ENCODE peak calls at places on chromosomes 2 and 18, in eight cellular contexts. One of them, this sample, is unnamed.

GRCh38 chr2:186822323-186822722 is 26.6 kb downstream of the ZSWIM2 start:
- DNase-seq in astrocyte of the spinal cord: no peak
- DNase-seq in mesothelial cell of epicardium: no peak
- DNase-seq in endothelial cell: no peak
- DNase-seq in SK-N-SH: no peak
- DNase-seq in DND-41: no peak
- DNase-seq in lower lobe of right lung: no peak
- DNase-seq in NB4: no peak
- DNase-seq in this sample: no peak

GRCh38 chr2:236675051-236675450 is 105.4 kb downstream of the ACKR3 start:
- DNase-seq in astrocyte of the spinal cord: peak
- DNase-seq in mesothelial cell of epicardium: no peak
- DNase-seq in endothelial cell: no peak
- DNase-seq in SK-N-SH: no peak
- DNase-seq in DND-41: no peak
- DNase-seq in lower lobe of right lung: no peak
- DNase-seq in NB4: no peak
- DNase-seq in this sample: no peak

GRCh38 chr2:133532919-133533318 is 35.3 kb downstream of the NCKAP5 start:
- DNase-seq in astrocyte of the spinal cord: peak
- DNase-seq in mesothelial cell of epicardium: no peak
- DNase-seq in endothelial cell: no peak
- DNase-seq in SK-N-SH: no peak
- DNase-seq in DND-41: no peak
- DNase-seq in lower lobe of right lung: no peak
- DNase-seq in NB4: no peak
- DNase-seq in this sample: no peak

GRCh38 chr2:234881413-234882241 is 70.2 kb upstream of the SH3BP4 start:
- DNase-seq in astrocyte of the spinal cord: peak
- DNase-seq in mesothelial cell of epicardium: peak
- DNase-seq in endothelial cell: peak
- DNase-seq in SK-N-SH: peak
- DNase-seq in DND-41: peak
- DNase-seq in lower lobe of right lung: peak
- DNase-seq in NB4: peak
- DNase-seq in this sample: no peak

GRCh38 chr2:98560256-98560771 is 48.0 kb downstream of the COA5 start:
- DNase-seq in astrocyte of the spinal cord: peak
- DNase-seq in mesothelial cell of epicardium: no peak
- DNase-seq in endothelial cell: no peak
- DNase-seq in SK-N-SH: no peak
- DNase-seq in DND-41: no peak
- DNase-seq in lower lobe of right lung: no peak
- DNase-seq in NB4: peak
- DNase-seq in this sample: peak

GRCh38 chr18:36309436-36310391 is 12.2 kb downstream of the FHOD3 start:
- DNase-seq in astrocyte of the spinal cord: peak
- DNase-seq in mesothelial cell of epicardium: no peak
- DNase-seq in endothelial cell: no peak
- DNase-seq in SK-N-SH: peak
- DNase-seq in DND-41: no peak
- DNase-seq in lower lobe of right lung: no peak
- DNase-seq in NB4: no peak
- DNase-seq in this sample: peak

GRCh38 chr2:8120979-8121825 is 560.7 kb upstream of the ID2 start:
- DNase-seq in astrocyte of the spinal cord: no peak
- DNase-seq in mesothelial cell of epicardium: no peak
- DNase-seq in endothelial cell: no peak
- DNase-seq in SK-N-SH: no peak
- DNase-seq in DND-41: no peak
- DNase-seq in lower lobe of right lung: no peak
- DNase-seq in NB4: no peak
- DNase-seq in this sample: no peak

GRCh38 chr2:105299290-105299689 is 30.2 kb downstream of the TGFBRAP1 start:
- DNase-seq in astrocyte of the spinal cord: no peak
- DNase-seq in mesothelial cell of epicardium: no peak
- DNase-seq in endothelial cell: peak
- DNase-seq in SK-N-SH: no peak
- DNase-seq in DND-41: no peak
- DNase-seq in lower lobe of right lung: no peak
- DNase-seq in NB4: peak
- DNase-seq in this sample: no peak

GRCh38 chr2:143629344-143629743 is 500.1 kb downstream of the ARHGAP15 start:
- DNase-seq in astrocyte of the spinal cord: peak
- DNase-seq in mesothelial cell of epicardium: no peak
- DNase-seq in endothelial cell: no peak
- DNase-seq in SK-N-SH: no peak
- DNase-seq in DND-41: no peak
- DNase-seq in lower lobe of right lung: no peak
- DNase-seq in NB4: peak
- DNase-seq in this sample: no peak

GRCh38 chr2:9310390-9310789 is 103.8 kb downstream of the ASAP2 start:
- DNase-seq in astrocyte of the spinal cord: peak
- DNase-seq in mesothelial cell of epicardium: no peak
- DNase-seq in endothelial cell: no peak
- DNase-seq in SK-N-SH: peak
- DNase-seq in DND-41: no peak
- DNase-seq in lower lobe of right lung: no peak
- DNase-seq in NB4: no peak
- DNase-seq in this sample: peak

GRCh38 chr18:3037423-3037915 is 24.5 kb upstream of the LPIN2 start:
- DNase-seq in astrocyte of the spinal cord: peak
- DNase-seq in mesothelial cell of epicardium: no peak
- DNase-seq in endothelial cell: no peak
- DNase-seq in SK-N-SH: no peak
- DNase-seq in DND-41: no peak
- DNase-seq in lower lobe of right lung: no peak
- DNase-seq in NB4: peak
- DNase-seq in this sample: peak

GRCh38 chr18:13003466-13003896 is 12.3 kb downstream of the CEP192 start:
- DNase-seq in astrocyte of the spinal cord: peak
- DNase-seq in mesothelial cell of epicardium: no peak
- DNase-seq in endothelial cell: peak
- DNase-seq in SK-N-SH: peak
- DNase-seq in DND-41: peak
- DNase-seq in lower lobe of right lung: no peak
- DNase-seq in NB4: peak
- DNase-seq in this sample: peak

GRCh38 chr2:27049422-27050280 is 1.8 kb upstream of the AGBL5 start:
- DNase-seq in astrocyte of the spinal cord: no peak
- DNase-seq in mesothelial cell of epicardium: peak
- DNase-seq in endothelial cell: peak
- DNase-seq in SK-N-SH: peak
- DNase-seq in DND-41: peak
- DNase-seq in lower lobe of right lung: peak
- DNase-seq in NB4: no peak
- DNase-seq in this sample: no peak

GRCh38 chr2:241636182-241636982 is 576 bp downstream of the THAP4 start:
- DNase-seq in astrocyte of the spinal cord: peak
- DNase-seq in mesothelial cell of epicardium: no peak
- DNase-seq in endothelial cell: peak
- DNase-seq in SK-N-SH: peak
- DNase-seq in DND-41: peak
- DNase-seq in lower lobe of right lung: peak
- DNase-seq in NB4: peak
- DNase-seq in this sample: no peak

GRCh38 chr2:23449413-23449812 is 64.4 kb downstream of the KLHL29 start:
- DNase-seq in astrocyte of the spinal cord: no peak
- DNase-seq in mesothelial cell of epicardium: no peak
- DNase-seq in endothelial cell: no peak
- DNase-seq in SK-N-SH: no peak
- DNase-seq in DND-41: no peak
- DNase-seq in lower lobe of right lung: no peak
- DNase-seq in NB4: peak
- DNase-seq in this sample: no peak

GRCh38 chr2:78351208-78351607 is 674.3 kb upstream of the REG3G start:
- DNase-seq in astrocyte of the spinal cord: no peak
- DNase-seq in mesothelial cell of epicardium: no peak
- DNase-seq in endothelial cell: no peak
- DNase-seq in SK-N-SH: peak
- DNase-seq in DND-41: no peak
- DNase-seq in lower lobe of right lung: no peak
- DNase-seq in NB4: peak
- DNase-seq in this sample: no peak
- TF ChIP-seq CTCF in astrocyte of the spinal cord: peak
- TF ChIP-seq CTCF in mesothelial cell of epicardium: no peak
- TF ChIP-seq CTCF in endothelial cell: peak
- TF ChIP-seq CTCF in SK-N-SH: peak
- TF ChIP-seq CTCF in DND-41: no peak
- TF ChIP-seq CTCF in lower lobe of right lung: no peak
- TF ChIP-seq CTCF in NB4: no peak
- TF ChIP-seq CTCF in this sample: no peak

GRCh38 chr18:62807406-62807805 is 92.1 kb downstream of the PHLPP1 start:
- DNase-seq in astrocyte of the spinal cord: no peak
- DNase-seq in mesothelial cell of epicardium: no peak
- DNase-seq in endothelial cell: no peak
- DNase-seq in SK-N-SH: no peak
- DNase-seq in DND-41: no peak
- DNase-seq in lower lobe of right lung: no peak
- DNase-seq in NB4: no peak
- DNase-seq in this sample: no peak

GRCh38 chr18:62797329-62797728 is 82.0 kb downstream of the PHLPP1 start:
- DNase-seq in astrocyte of the spinal cord: no peak
- DNase-seq in mesothelial cell of epicardium: no peak
- DNase-seq in endothelial cell: no peak
- DNase-seq in SK-N-SH: no peak
- DNase-seq in DND-41: no peak
- DNase-seq in lower lobe of right lung: no peak
- DNase-seq in NB4: no peak
- DNase-seq in this sample: no peak

GRCh38 chr18:62808116-62808515 is 92.8 kb downstream of the PHLPP1 start:
- DNase-seq in astrocyte of the spinal cord: no peak
- DNase-seq in mesothelial cell of epicardium: no peak
- DNase-seq in endothelial cell: no peak
- DNase-seq in SK-N-SH: no peak
- DNase-seq in DND-41: no peak
- DNase-seq in lower lobe of right lung: no peak
- DNase-seq in NB4: peak
- DNase-seq in this sample: no peak

GRCh38 chr18:62799977-62800376 is 84.6 kb downstream of the PHLPP1 start:
- DNase-seq in astrocyte of the spinal cord: no peak
- DNase-seq in mesothelial cell of epicardium: no peak
- DNase-seq in endothelial cell: no peak
- DNase-seq in SK-N-SH: no peak
- DNase-seq in DND-41: no peak
- DNase-seq in lower lobe of right lung: no peak
- DNase-seq in NB4: no peak
- DNase-seq in this sample: no peak

DNA sequence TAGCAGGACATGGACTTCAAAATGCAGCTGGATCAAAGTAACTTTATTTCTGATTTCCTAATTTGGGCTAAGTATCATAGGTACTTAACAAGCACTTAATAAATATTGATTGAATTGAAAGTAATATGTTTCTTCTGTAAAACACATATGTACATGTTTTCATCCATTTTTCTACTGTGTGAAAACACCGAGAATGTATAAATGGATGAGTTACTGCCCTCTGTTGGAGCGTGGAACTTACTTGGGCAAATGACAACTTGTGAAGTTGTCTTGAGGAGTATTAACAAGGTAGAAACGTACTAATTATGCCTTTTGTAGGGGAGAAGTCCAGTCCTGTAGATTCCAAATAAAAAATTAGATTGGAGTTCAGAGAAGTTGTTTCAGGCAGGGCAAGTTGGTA is 87.2 kb downstream of the PHLPP1 start:
- DNase-seq in astrocyte of the spinal cord: peak
- DNase-seq in mesothelial cell of epicardium: no peak
- DNase-seq in endothelial cell: no peak
- DNase-seq in SK-N-SH: no peak
- DNase-seq in DND-41: no peak
- DNase-seq in lower lobe of right lung: no peak
- DNase-seq in NB4: no peak
- DNase-seq in this sample: no peak
- TF ChIP-seq CTCF in astrocyte of the spinal cord: peak
- TF ChIP-seq CTCF in mesothelial cell of epicardium: no peak
- TF ChIP-seq CTCF in endothelial cell: no peak
- TF ChIP-seq CTCF in SK-N-SH: peak
- TF ChIP-seq CTCF in DND-41: peak
- TF ChIP-seq CTCF in lower lobe of right lung: no peak
- TF ChIP-seq CTCF in NB4: no peak
- TF ChIP-seq CTCF in this sample: no peak

DNA sequence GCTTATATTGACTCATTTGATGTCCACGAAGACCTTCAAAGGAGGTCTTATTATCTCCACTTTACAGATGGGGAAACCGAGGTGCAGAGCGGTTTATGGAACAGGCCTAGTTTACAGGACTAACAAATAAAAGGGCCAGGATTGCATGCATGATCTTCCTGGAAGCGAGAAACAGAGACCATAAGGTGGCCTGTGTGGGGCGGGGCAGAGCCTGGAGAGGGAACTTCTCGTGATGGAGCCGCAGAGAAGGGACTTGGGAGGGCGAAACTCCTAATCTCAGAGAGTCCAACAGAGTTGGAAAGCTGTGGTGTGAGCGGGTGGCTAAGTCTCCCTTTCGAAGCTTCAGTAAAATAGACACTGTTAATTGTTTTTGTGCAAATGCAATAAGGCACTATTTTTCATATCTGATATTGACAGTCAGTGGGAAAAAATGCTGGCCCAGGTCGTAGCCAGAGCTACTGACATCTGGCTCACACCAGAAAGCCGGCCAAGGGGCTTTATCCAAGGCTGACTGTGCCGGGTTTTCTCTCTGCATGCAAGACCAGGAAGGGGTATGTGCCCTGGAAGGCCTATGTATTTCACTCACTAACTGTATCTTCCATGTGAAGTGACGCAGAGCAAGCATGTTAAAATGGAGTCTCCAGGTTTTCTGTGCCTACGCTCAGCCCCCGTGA is 4.5 kb downstream of the INPP5D start:
- DNase-seq in astrocyte of the spinal cord: no peak
- DNase-seq in mesothelial cell of epicardium: no peak
- DNase-seq in endothelial cell: no peak
- DNase-seq in SK-N-SH: no peak
- DNase-seq in DND-41: no peak
- DNase-seq in lower lobe of right lung: no peak
- DNase-seq in NB4: no peak
- DNase-seq in this sample: no peak
- TF ChIP-seq CTCF in astrocyte of the spinal cord: no peak
- TF ChIP-seq CTCF in mesothelial cell of epicardium: no peak
- TF ChIP-seq CTCF in endothelial cell: no peak
- TF ChIP-seq CTCF in SK-N-SH: no peak
- TF ChIP-seq CTCF in DND-41: no peak
- TF ChIP-seq CTCF in lower lobe of right lung: no peak
- TF ChIP-seq CTCF in NB4: no peak
- TF ChIP-seq CTCF in this sample: no peak

DNA sequence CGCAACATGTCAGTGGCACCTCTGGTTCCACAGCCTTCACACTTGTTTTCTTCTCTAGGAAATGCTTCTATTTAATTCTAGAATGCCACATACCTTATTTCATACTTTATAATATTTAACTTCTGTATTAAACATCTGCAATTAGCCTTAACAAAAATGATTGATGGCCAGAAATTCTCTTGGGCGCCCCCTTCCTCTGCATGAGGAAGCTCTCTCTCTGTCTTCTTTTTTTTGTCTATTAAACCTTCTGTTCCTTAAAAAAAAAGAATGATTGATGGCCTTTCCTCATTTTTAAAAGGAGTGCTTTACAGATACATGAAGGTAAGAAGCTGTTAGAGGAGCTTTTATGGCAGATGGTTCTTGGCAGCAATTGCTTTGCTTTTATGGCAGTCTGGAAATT is 526.8 kb downstream of the SLC4A3 start:
- DNase-seq in astrocyte of the spinal cord: no peak
- DNase-seq in mesothelial cell of epicardium: no peak
- DNase-seq in endothelial cell: no peak
- DNase-seq in SK-N-SH: no peak
- DNase-seq in DND-41: no peak
- DNase-seq in lower lobe of right lung: no peak
- DNase-seq in NB4: no peak
- DNase-seq in this sample: no peak
- TF ChIP-seq CTCF in astrocyte of the spinal cord: no peak
- TF ChIP-seq CTCF in mesothelial cell of epicardium: peak
- TF ChIP-seq CTCF in endothelial cell: peak
- TF ChIP-seq CTCF in SK-N-SH: peak
- TF ChIP-seq CTCF in DND-41: peak
- TF ChIP-seq CTCF in lower lobe of right lung: no peak
- TF ChIP-seq CTCF in NB4: peak
- TF ChIP-seq CTCF in this sample: no peak